ENCODE peak calls at places on chromosomes 6 and 20, in seven cellular contexts. R is fibroblast of lung, X is ascending aorta, A is AG04450, G is fibroblast of pulmonary artery, W is kidney epithelial cell, S is heart right ventricle. B is an unnamed sample.

GRCh38 chr6:18477301-18477941 is 90.3 kb downstream of the RNF144B start:
- DNase-seq in W (no peak), G (no peak), A (no peak), S (no peak), R (no peak), X (no peak), B (no peak)

GRCh38 chr6:92126983-92127382 is 1292.4 kb downstream of the EPHA7 start:
- DNase-seq in X (no peak), R (no peak), W (no peak), A (no peak), G (no peak), S (no peak), B (no peak)

GRCh38 chr6:69423785-69424184 is 373.0 kb downstream of the LMBRD1 start:
- DNase-seq in R (no peak), G (no peak), X (no peak), S (no peak), A (no peak), W (no peak), B (no peak)

GRCh38 chr6:25485820-25486559 is 166.0 kb upstream of the SCGN start:
- DNase-seq in A (no peak), S (peak; percentile 50), W (no peak), X (no peak), R (peak; percentile 12), G (peak; percentile 26), B (no peak)

GRCh38 chr6:148535976-148536375 is 193.3 kb downstream of the SASH1 start:
- DNase-seq in S (no peak), A (no peak), R (peak; percentile 52), W (no peak), G (no peak), X (no peak), B (peak; percentile 84)

GRCh38 chr6:39228992-39229767 is at the start of gene KCNK5:
- DNase-seq in S (peak; percentile 67), R (peak; percentile 48), G (peak; percentile 22), X (peak; percentile 77), W (no peak), A (no peak), B (peak; percentile 82)

GRCh38 chr6:33278392-33278741 is 1.4 kb downstream of the B3GALT4 start:
- DNase-seq in G (no peak), W (no peak), A (no peak), S (no peak), X (no peak), R (no peak), B (peak; percentile 59)

GRCh38 chr6:16851044-16851540 is 89.8 kb upstream of the ATXN1 start:
- DNase-seq in R (no peak), W (no peak), S (no peak), X (no peak), A (no peak), G (no peak), B (no peak)

GRCh38 chr20:50354690-50355592 is 155.2 kb upstream of the PTPN1 start:
- DNase-seq in X (no peak), W (no peak), G (no peak), S (no peak), A (no peak), R (no peak), B (no peak)

GRCh38 chr6:35181933-35182612 is 31.7 kb upstream of the SCUBE3 start:
- DNase-seq in X (peak; percentile 88), R (peak; percentile 85), W (no peak), S (peak; percentile 60), A (no peak), G (peak; percentile 86), B (peak; percentile 97)

GRCh38 chr6:131766631-131767030 is 41.2 kb upstream of the ENPP1 start:
- DNase-seq in X (no peak), R (no peak), W (no peak), G (no peak), A (no peak), S (no peak), B (no peak)

GRCh38 chr20:24096256-24096655 is 107.7 kb upstream of the GGTLC1 start:
- DNase-seq in W (no peak), A (no peak), X (no peak), R (no peak), S (no peak), G (no peak), B (no peak)

GRCh38 chr20:717817-718216 is 42.2 kb upstream of the SCRT2 start:
- DNase-seq in R (no peak), W (no peak), S (no peak), X (no peak), G (no peak), A (no peak), B (peak; percentile 19)

GRCh38 chr20:35232575-35232974 is 6.1 kb downstream of the MMP24 start:
- DNase-seq in X (no peak), G (peak; percentile 40), W (peak; percentile 38), A (peak; percentile 11), S (no peak), R (peak; percentile 5), B (peak; percentile 26)

GRCh38 chr6:151773382-151773781 is 34.1 kb upstream of the ESR1 start:
- DNase-seq in S (no peak), G (no peak), R (no peak), W (no peak), X (no peak), A (no peak), B (peak; percentile 79)

GRCh38 chr6:162063666-162064065 is 663.9 kb downstream of the PRKN start:
- DNase-seq in G (no peak), S (no peak), R (no peak), W (no peak), X (no peak), A (no peak), B (peak; percentile 69)

GRCh38 chr20:3109350-3110302 is 25.1 kb upstream of the AVP start:
- DNase-seq in S (no peak), G (no peak), R (no peak), X (no peak), W (no peak), A (no peak), B (no peak)

GRCh38 chr20:10511166-10511506 is 76.0 kb downstream of the SLX4IP start:
- DNase-seq in S (no peak), R (no peak), A (no peak), W (no peak), X (no peak), G (no peak), B (no peak)

GRCh38 chr20:23061713-23062561 is 12.5 kb upstream of the THBD start:
- DNase-seq in X (peak; percentile 86), R (peak; percentile 81), S (peak; percentile 44), W (no peak), A (peak; percentile 21), G (peak; percentile 89), B (peak; percentile 63)

GRCh38 chr6:55410674-55411073 is 83.4 kb downstream of the GFRAL start:
- DNase-seq in W (no peak), S (no peak), X (no peak), G (no peak), R (no peak), A (no peak), B (no peak)

GRCh38 chr6:45786243-45786795 is 229.3 kb downstream of the CLIC5 start:
- DNase-seq in W (no peak), A (no peak), G (no peak), R (no peak), X (no peak), S (no peak), B (no peak)

GRCh38 chr20:32495949-32496348 is 89.2 kb downstream of the NOL4L start:
- DNase-seq in W (no peak), S (no peak), G (no peak), A (no peak), R (no peak), X (no peak), B (no peak)

GRCh38 chr6:88105741-88106340 is 58.2 kb downstream of the SPACA1 start:
- DNase-seq in R (no peak), A (no peak), S (no peak), X (no peak), W (no peak), G (no peak), B (no peak)

GRCh38 chr6:81906709-81907204 is 154.3 kb upstream of the TENT5A start:
- DNase-seq in A (no peak), X (no peak), G (no peak), S (no peak), W (no peak), R (no peak), B (no peak)

GRCh38 chr6:123338394-123338793 is 298.4 kb downstream of the TRDN start:
- DNase-seq in S (no peak), W (no peak), R (no peak), A (no peak), G (no peak), X (no peak), B (no peak)

GRCh38 chr6:16154904-16155303 is 26.0 kb downstream of the MYLIP start:
- DNase-seq in R (peak; percentile 66), X (peak; percentile 72), W (no peak), S (peak; percentile 35), A (peak; percentile 24), G (peak; percentile 75), B (peak; percentile 60)

GRCh38 chr6:148596886-148597455 is 149.9 kb upstream of the UST start:
- DNase-seq in A (no peak), G (no peak), S (no peak), W (no peak), R (peak; percentile 48), X (no peak), B (no peak)

GRCh38 chr6:167904791-167905190 is 78.1 kb downstream of the AFDN start:
- DNase-seq in W (no peak), S (no peak), R (no peak), G (no peak), A (no peak), X (no peak), B (no peak)

GRCh38 chr6:28081486-28081751 is 1.1 kb downstream of the ZNF165 start:
- DNase-seq in A (no peak), G (no peak), R (no peak), S (no peak), X (no peak), W (no peak), B (no peak)

GRCh38 chr6:37171970-37172812 is 2.2 kb downstream of the PIM1 start:
- DNase-seq in G (peak; percentile 94), S (peak; percentile 79), X (peak; percentile 96), R (peak; percentile 98), A (peak; percentile 86), W (peak; percentile 79), B (peak; percentile 79)
- H3K4me3 ChIP-seq in G (peak overlapping the region; percentile 94), S (peak overlapping the region; percentile 91), X (peak overlapping the region; percentile 91), R (peak overlapping the region; percentile 58), A (peak overlapping the region; percentile 95), W (peak overlapping the region; percentile 98), B (peak overlapping the region; percentile 90)

DNA sequence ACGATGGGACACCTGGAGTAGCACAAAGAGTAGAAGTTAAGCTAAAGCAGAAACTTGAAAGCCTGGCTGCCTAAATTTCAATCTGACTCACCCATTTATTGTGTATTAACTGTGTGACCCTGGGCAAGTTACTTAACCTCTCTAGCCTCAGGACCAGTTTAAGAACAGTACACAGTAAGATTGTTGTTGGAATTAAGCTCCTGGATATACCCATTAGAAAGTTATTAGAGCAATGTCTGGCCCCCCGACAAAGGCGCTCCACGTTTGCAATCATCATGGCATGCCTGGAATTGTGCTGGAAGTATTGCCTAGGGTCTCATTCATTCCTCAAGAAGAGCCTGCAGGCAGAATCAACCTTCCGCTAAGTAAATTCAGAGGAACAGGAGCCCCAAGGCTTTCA is 1.4 kb downstream of the SDC4 start:
- DNase-seq in W (no peak), G (no peak), R (no peak), X (no peak), S (no peak), A (no peak), B (no peak)
- H3K4me3 ChIP-seq in W (peak overlapping the region; percentile 73), G (peak overlapping the region; percentile 82), R (peak overlapping the region; percentile 96), X (peak overlapping the region; percentile 60), S (peak overlapping the region; percentile 82), A (peak overlapping the region; percentile 97), B (peak overlapping the region; percentile 95)

GRCh38 chr6:21587925-21588811 is 5.4 kb upstream of the SOX4 start:
- DNase-seq in G (peak; percentile 57), S (peak; percentile 55), W (no peak), X (peak; percentile 71), A (no peak), R (peak; percentile 68), B (peak; percentile 39)
- H3K4me3 ChIP-seq in G (peak overlapping the region; percentile 78), S (peak overlapping the region; percentile 70), W (peak overlapping the region; percentile 66), X (peak overlapping the region; percentile 66), A (peak overlapping the region; percentile 75), R (peak overlapping the region; percentile 84), B (peak overlapping the region; percentile 62)

GRCh38 chr6:142842423-142843261 is 102.3 kb downstream of the HIVEP2 start:
- DNase-seq in G (peak; percentile 60), X (no peak), W (no peak), A (no peak), S (no peak), R (peak; percentile 34), B (no peak)
- H3K4me3 ChIP-seq in G (peak overlapping the region; percentile 1), X (peak overlapping the region; percentile 23), W (no peak overlapping the region), A (peak overlapping the region; percentile 3), S (peak overlapping the region; percentile 34), R (peak overlapping the region; percentile 4), B (peak overlapping the region; percentile 28)

B was measured in MG63.